ENCODE peak calls at places on chromosomes 1 and 21, in four cellular contexts. F is H1, T is K562, E is GM12878. G is an unnamed sample.

GRCh38 chr1:23905461-23906025 is 7.6 kb downstream of the CNR2 start:
- DNase-seq in E (no peak), F (no peak), T (no peak), G (peak)

GRCh38 chr1:231340328-231341013 is 2.4 kb downstream of the SPRTN start:
- DNase-seq in T (no peak), F (no peak), E (no peak), G (no peak)

GRCh38 chr1:89965203-89965900 is 29.6 kb upstream of the ZNF326 start:
- DNase-seq in E (no peak), T (no peak), F (no peak), G (no peak)

GRCh38 chr1:164188507-164188906 is 370.5 kb upstream of the PBX1 start:
- DNase-seq in E (no peak), F (no peak), T (no peak), G (no peak)

GRCh38 chr1:212186427-212187207 is 98.6 kb upstream of the PPP2R5A start:
- DNase-seq in E (peak), T (no peak), F (no peak), G (no peak)

GRCh38 chr21:28754127-28754611 is 238.5 kb downstream of the LTN1 start:
- DNase-seq in E (no peak), T (no peak), F (no peak), G (no peak)

GRCh38 chr1:75765697-75766355 is 20.2 kb upstream of the RABGGTB start:
- DNase-seq in F (no peak), E (no peak), T (no peak), G (no peak)

GRCh38 chr21:35578831-35579470 is 481.4 kb downstream of the SETD4 start:
- DNase-seq in T (no peak), E (no peak), F (no peak), G (no peak)

GRCh38 chr1:171898956-171899355 is 57.7 kb downstream of the DNM3 start:
- DNase-seq in T (no peak), F (no peak), E (no peak), G (peak)

GRCh38 chr1:167705250-167705649 is 16.5 kb upstream of the MPZL1 start:
- DNase-seq in T (no peak), F (no peak), E (no peak), G (no peak)

GRCh38 chr1:107964397-107965111 is 426 bp downstream of the VAV3 start:
- DNase-seq in E (no peak), F (no peak), T (no peak), G (peak)

GRCh38 chr21:42293649-42294272 is 21.4 kb downstream of the TFF3 start:
- DNase-seq in T (no peak), E (no peak), F (no peak), G (no peak)

GRCh38 chr1:53541761-53542550 is 82.8 kb downstream of the DMRTB1 start:
- DNase-seq in E (no peak), F (no peak), T (peak), G (no peak)
- TF ChIP-seq NRF1 in E (no peak), F (no peak), T (no peak), G (no peak)

DNA sequence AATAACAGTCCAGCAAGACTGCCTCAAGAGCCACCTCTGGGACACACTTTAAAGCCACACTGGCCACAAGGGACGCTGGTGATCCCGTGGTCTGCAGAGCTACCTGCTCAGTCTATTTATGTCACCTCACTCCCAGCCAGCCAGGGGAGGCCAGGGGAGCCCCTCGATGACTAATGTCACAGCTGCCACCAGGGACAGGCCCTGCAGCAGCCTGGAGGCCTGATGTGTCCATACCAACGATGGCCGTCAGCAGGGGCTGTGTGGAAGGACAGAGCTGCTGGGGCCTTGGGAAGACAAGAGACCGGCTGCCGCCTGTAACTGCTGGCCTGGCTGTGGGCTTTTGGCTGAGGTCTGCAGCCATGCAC is 71.0 kb downstream of the SIK1 start:
- DNase-seq in T (no peak), E (no peak), F (no peak), G (no peak)
- TF ChIP-seq NRF1 in T (no peak), E (no peak), F (no peak), G (no peak)

GRCh38 chr1:69523032-69523431 is 44.7 kb upstream of the LRRC7 start:
- DNase-seq in T (no peak), F (no peak), E (no peak), G (no peak)
- TF ChIP-seq NRF1 in T (no peak), F (no peak), E (no peak), G (no peak)

GRCh38 chr1:245771521-245772281 is 616.9 kb downstream of the KIF26B start:
- DNase-seq in E (no peak), F (no peak), T (no peak), G (peak)
- TF ChIP-seq NRF1 in E (no peak), F (no peak), T (no peak), G (no peak)

DNA sequence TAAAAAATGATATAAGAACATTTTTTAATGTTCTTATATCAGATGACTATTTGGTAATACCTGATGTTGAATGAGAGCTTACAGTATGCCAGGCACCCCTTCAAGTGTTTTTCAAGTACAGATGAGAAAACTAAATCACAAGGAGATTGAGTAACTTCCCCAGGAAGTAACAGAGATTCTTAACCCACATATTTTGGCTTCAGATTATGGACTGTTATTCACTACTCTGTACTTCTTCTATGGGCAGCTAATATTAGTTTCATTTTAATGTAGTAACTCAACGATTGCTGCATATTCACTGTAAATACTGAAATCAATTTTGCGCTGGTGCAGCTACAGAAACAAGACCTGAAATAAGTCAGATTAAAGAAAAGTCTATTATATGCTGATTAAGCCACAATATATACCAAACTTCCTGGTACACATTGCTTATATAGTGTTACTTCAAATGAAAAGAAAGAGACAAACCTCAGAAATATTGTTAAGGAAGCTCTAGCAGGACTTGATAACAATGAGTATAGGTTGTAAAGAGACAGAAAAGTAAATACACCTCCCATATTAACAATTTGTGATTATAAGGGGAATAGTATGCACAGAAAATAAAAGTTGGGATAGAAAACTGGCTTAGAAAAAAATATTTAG is 19.7 kb downstream of the DPYD start:
- DNase-seq in E (no peak), F (no peak), T (no peak), G (no peak)
- TF ChIP-seq NRF1 in E (no peak), F (no peak), T (no peak), G (no peak)

GRCh38 chr1:30740952-30741894 is 16.4 kb downstream of the LAPTM5 start:
- DNase-seq in E (no peak), T (peak), F (no peak), G (no peak)
- TF ChIP-seq NRF1 in E (no peak), T (no peak), F (no peak), G (no peak)

GRCh38 chr1:42179275-42179674 is 14.7 kb upstream of the GUCA2A start:
- DNase-seq in T (no peak), E (no peak), F (no peak), G (no peak)

GRCh38 chr1:42177551-42177981 is 13.0 kb upstream of the GUCA2A start:
- DNase-seq in T (no peak), E (no peak), F (no peak), G (no peak)

GRCh38 chr1:42179900-42180329 is 15.4 kb upstream of the GUCA2A start:
- DNase-seq in F (no peak), E (no peak), T (no peak), G (no peak)

GRCh38 chr1:42176902-42177519 is 12.5 kb upstream of the GUCA2A start:
- DNase-seq in T (peak), E (no peak), F (no peak), G (peak)

GRCh38 chr1:42178249-42178648 is 13.7 kb upstream of the GUCA2A start:
- DNase-seq in F (no peak), E (no peak), T (no peak), G (no peak)
- TF ChIP-seq NRF1 in F (no peak), E (no peak), T (no peak), G (no peak)

GRCh38 chr1:1058921-1059493 is 15.1 kb downstream of the RNF223 start:
- DNase-seq in E (no peak), T (peak), F (no peak), G (no peak)
- TF ChIP-seq NRF1 in E (no peak), T (no peak), F (no peak), G (no peak)

G was measured in SK-N-SH.